ENCODE peak calls at places on chromosomes 2 and 18, in nine cellular contexts. I is RWPE2, N is endodermal cell, T is heart right ventricle, X is GM23248, U is spleen, D is right cardiac atrium, P is GM23338, B is right atrium auricular region. Y is an unnamed sample.
A peak's percentile ranks its signal among the peaks of the same experiment; 100 is the strongest.

GRCh38 chr2:217254111-217254510 is 394.2 kb upstream of the TNP1 start:
- DNase-seq in B (no peak), N (no peak), D (no peak), X (no peak), T (no peak), U (no peak), P (no peak), I (no peak), Y (peak; percentile 21)

GRCh38 chr18:11957636-11958035 is 23.7 kb upstream of the IMPA2 start:
- DNase-seq in T (no peak), X (no peak), N (no peak), D (no peak), U (no peak), I (no peak), B (no peak), P (no peak), Y (no peak)

GRCh38 chr2:96618599-96619283 is 19.4 kb downstream of the KANSL3 start:
- DNase-seq in P (no peak), T (no peak), X (peak; percentile 86), U (no peak), N (no peak), I (no peak), D (no peak), B (no peak), Y (no peak)

GRCh38 chr2:120936476-120937334 is 201.0 kb downstream of the GLI2 start:
- DNase-seq in D (peak; percentile 18), N (no peak), P (no peak), T (no peak), B (no peak), X (peak; percentile 65), I (no peak), U (no peak), Y (no peak)

GRCh38 chr18:12702221-12703095 is at the start of the genes CEP76 and PSMG2:
- DNase-seq in T (peak; percentile 94), B (peak; percentile 90), X (peak; percentile 96), N (peak; percentile 93), P (peak; percentile 90), I (peak; percentile 87), D (peak; percentile 98), U (peak; percentile 96), Y (peak; percentile 74)

GRCh38 chr2:174334781-174335604 is at the start of gene SP9:
- DNase-seq in X (peak; percentile 77), D (no peak), N (peak; percentile 94), P (peak; percentile 97), I (no peak), B (no peak), T (no peak), U (no peak), Y (no peak)

GRCh38 chr2:167342769-167343168 is 454.5 kb downstream of the XIRP2 start:
- DNase-seq in N (no peak), B (no peak), X (no peak), U (no peak), D (no peak), P (peak; percentile 58), T (no peak), I (no peak), Y (no peak)

GRCh38 chr2:200050921-200051620 is 95.7 kb downstream of the MAIP1 start:
- DNase-seq in T (no peak), P (no peak), X (no peak), N (peak; percentile 58), B (no peak), I (no peak), D (no peak), U (no peak), Y (no peak)

GRCh38 chr2:6865346-6866238 is at the start of gene CMPK2:
- DNase-seq in U (peak; percentile 95), N (peak; percentile 86), B (no peak), D (peak; percentile 90), I (no peak), T (peak; percentile 81), P (peak; percentile 84), X (peak; percentile 68), Y (no peak)

GRCh38 chr2:10331033-10331701 is 28.5 kb downstream of the HPCAL1 start:
- DNase-seq in T (peak; percentile 77), X (peak; percentile 89), D (peak; percentile 78), I (no peak), B (no peak), U (peak; percentile 94), P (peak; percentile 50), N (peak; percentile 82), Y (no peak)

GRCh38 chr2:151575338-151575737 is 158.9 kb downstream of the NEB start:
- DNase-seq in P (peak; percentile 8), U (no peak), T (no peak), D (no peak), X (peak; percentile 64), N (no peak), B (no peak), I (no peak), Y (no peak)

GRCh38 chr18:54161267-54161666 is 63.2 kb downstream of the MBD2 start:
- DNase-seq in P (no peak), B (no peak), U (no peak), T (no peak), D (no peak), N (no peak), I (no peak), X (peak; percentile 33), Y (no peak)

GRCh38 chr2:11368059-11368572 is 23.7 kb upstream of the ROCK2 start:
- DNase-seq in I (no peak), X (peak; percentile 56), T (no peak), P (no peak), B (no peak), N (no peak), U (no peak), D (peak; percentile 80), Y (no peak)

GRCh38 chr2:220194630-220195029 is 567.2 kb downstream of the SLC4A3 start:
- DNase-seq in D (no peak), P (no peak), I (no peak), U (no peak), T (no peak), X (no peak), B (no peak), N (no peak), Y (no peak)

GRCh38 chr2:6828299-6828584 is 37.5 kb downstream of the CMPK2 start:
- DNase-seq in T (no peak), B (no peak), I (no peak), P (peak; percentile 65), U (no peak), X (peak; percentile 66), N (no peak), D (no peak), Y (no peak)

GRCh38 chr2:24613154-24613814 is 122.2 kb downstream of the NCOA1 start:
- DNase-seq in X (peak; percentile 77), B (no peak), T (no peak), N (peak; percentile 82), D (no peak), P (peak; percentile 89), U (no peak), I (no peak), Y (peak; percentile 55)

GRCh38 chr2:177164131-177164530 is 48.5 kb upstream of the HNRNPA3 start:
- DNase-seq in U (no peak), N (no peak), T (no peak), D (no peak), B (no peak), I (no peak), P (no peak), X (no peak), Y (no peak)
- H3K4me1 ChIP-seq in U (peaks cover 14% of the 10 kb centered on the region), N (peaks cover 13% of the 10 kb centered on the region), T (peaks cover 18% of the 10 kb centered on the region), D (no peaks in the 10 kb centered on the region), B (peaks cover 19% of the 10 kb centered on the region), I (peaks cover 31% of the 10 kb centered on the region), P (peaks cover 27% of the 10 kb centered on the region), X (peaks cover 32% of the 10 kb centered on the region), Y (peaks cover 36% of the 10 kb centered on the region)

GRCh38 chr18:63182247-63182771 is 137.3 kb downstream of the BCL2 start:
- DNase-seq in U (peak; percentile 55), I (no peak), T (no peak), X (no peak), D (no peak), B (no peak), P (no peak), N (no peak), Y (no peak)

GRCh38 chr18:63181706-63182105 is 137.9 kb downstream of the BCL2 start:
- DNase-seq in P (no peak), T (no peak), D (no peak), N (no peak), U (peak; percentile 39), I (no peak), X (no peak), B (no peak), Y (no peak)

GRCh38 chr18:63180333-63180732 is 139.2 kb downstream of the BCL2 start:
- DNase-seq in X (no peak), D (no peak), N (no peak), T (no peak), B (no peak), P (no peak), I (no peak), U (peak; percentile 60), Y (no peak)

GRCh38 chr18:63179422-63179821 is 140.1 kb downstream of the BCL2 start:
- DNase-seq in T (no peak), B (no peak), I (no peak), P (peak; percentile 38), D (no peak), X (no peak), N (no peak), U (no peak), Y (no peak)

DNA sequence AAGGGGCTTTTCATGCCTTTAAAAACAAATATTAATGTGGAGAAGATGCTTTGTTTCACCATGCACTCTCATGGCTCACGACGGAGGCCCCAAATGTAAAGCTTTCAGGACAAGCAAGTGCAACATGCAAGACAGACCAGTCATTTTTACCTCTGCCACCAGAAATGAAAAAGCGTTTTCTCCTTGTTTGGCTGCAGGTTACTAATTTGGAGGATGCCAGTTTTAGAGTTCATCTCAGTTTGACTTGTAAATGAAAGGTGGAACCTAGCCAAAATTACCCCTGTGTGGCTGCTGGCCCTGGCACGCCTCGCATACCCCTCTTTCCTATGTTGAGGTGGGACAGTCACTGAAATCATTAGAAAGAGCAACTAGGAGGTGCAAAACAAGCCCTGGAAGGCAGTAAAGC is 138.6 kb downstream of the BCL2 start:
- DNase-seq in B (no peak), P (no peak), N (no peak), T (no peak), I (no peak), X (no peak), D (no peak), U (no peak), Y (no peak)
- H3K4me1 ChIP-seq in B (peaks cover 24% of the 10 kb centered on the region), P (peaks cover 12% of the 10 kb centered on the region), N (no peaks in the 10 kb centered on the region), T (peaks cover 27% of the 10 kb centered on the region), I (no peaks in the 10 kb centered on the region), X (peaks cover 7% of the 10 kb centered on the region), D (peaks cover 18% of the 10 kb centered on the region), U (peaks cover 16% of the 10 kb centered on the region), Y (no peaks in the 10 kb centered on the region)

GRCh38 chr2:128284841-128285240 is 33.8 kb downstream of the HS6ST1 start:
- DNase-seq in U (peak; percentile 73), P (no peak), N (no peak), I (peak; percentile 38), X (no peak), B (no peak), T (peak; percentile 6), D (peak; percentile 39), Y (no peak)
- H3K4me1 ChIP-seq in U (peaks cover 54% of the 10 kb centered on the region), P (peaks cover 8% of the 10 kb centered on the region), N (peaks cover 3% of the 10 kb centered on the region), I (peaks cover 3% of the 10 kb centered on the region), X (no peaks in the 10 kb centered on the region), B (peaks cover 57% of the 10 kb centered on the region), T (peaks cover 50% of the 10 kb centered on the region), D (peaks cover 22% of the 10 kb centered on the region), Y (no peaks in the 10 kb centered on the region)

GRCh38 chr18:9710037-9710436 is 1.9 kb downstream of the RAB31 start:
- DNase-seq in I (no peak), N (no peak), T (no peak), D (no peak), U (no peak), X (no peak), B (no peak), P (no peak), Y (no peak)
- H3K4me1 ChIP-seq in I (peaks cover 13% of the 10 kb centered on the region), N (no peaks in the 10 kb centered on the region), T (peaks cover 18% of the 10 kb centered on the region), D (no peaks in the 10 kb centered on the region), U (peaks cover 14% of the 10 kb centered on the region), X (peaks cover 33% of the 10 kb centered on the region), B (peaks cover 15% of the 10 kb centered on the region), P (peaks cover 21% of the 10 kb centered on the region), Y (peaks cover 23% of the 10 kb centered on the region)

Y was measured in foreskin keratinocyte.